ENCODE peak calls at places on chromosomes 11 and 22, in five cellular contexts. P, U, B, D and T are unnamed samples.

GRCh38 chr11:101848262-101848661 is 66.5 kb upstream of the CEP126 start:
- DNase-seq in P (peak), U (no peak), B (no peak), D (no peak), T (no peak)

GRCh38 chr11:9210922-9211320 is 54.2 kb downstream of the DENND5A start:
- DNase-seq in P (no peak), U (no peak), B (no peak), D (no peak), T (no peak)

GRCh38 chr11:61134801-61135257 is 26.4 kb downstream of the VPS37C start:
- DNase-seq in P (no peak), U (no peak), B (no peak), D (peak), T (no peak)

GRCh38 chr11:75198278-75198948 is 42.2 kb upstream of the TPBGL start:
- DNase-seq in P (no peak), U (no peak), B (no peak), D (no peak), T (no peak)

GRCh38 chr11:110126936-110127335 is 33.7 kb downstream of the ZC3H12C start:
- DNase-seq in P (no peak), U (no peak), B (no peak), D (no peak), T (no peak)

GRCh38 chr11:92149996-92150395 is 74.6 kb upstream of the FAT3 start:
- DNase-seq in P (peak), U (no peak), B (no peak), D (no peak), T (no peak)

GRCh38 chr11:719214-720016 is 13.4 kb downstream of the EPS8L2 start:
- DNase-seq in P (no peak), U (no peak), B (no peak), D (no peak), T (no peak)

GRCh38 chr11:90134420-90135003 is at the start of gene NAALAD2:
- DNase-seq in P (peak), U (peak), B (no peak), D (peak), T (peak)

GRCh38 chr11:120013325-120014250 is 124.3 kb downstream of the TRIM29 start:
- DNase-seq in P (peak), U (peak), B (no peak), D (no peak), T (peak)

GRCh38 chr11:132792341-132793140 is 739.8 kb downstream of the OPCML start:
- DNase-seq in P (peak), U (no peak), B (no peak), D (no peak), T (no peak)

GRCh38 chr22:30408388-30409101 is 11.7 kb downstream of the SEC14L2 start:
- DNase-seq in P (no peak), U (no peak), B (no peak), D (no peak), T (no peak)

GRCh38 chr11:124670732-124671131 is 2.8 kb downstream of the SIAE start:
- DNase-seq in P (no peak), U (no peak), B (peak), D (no peak), T (no peak)

GRCh38 chr11:95682552-95682951 is 107.0 kb downstream of the FAM76B start:
- DNase-seq in P (no peak), U (no peak), B (no peak), D (no peak), T (no peak)

GRCh38 chr11:35237860-35238715 is 99.1 kb downstream of the CD44 start:
- DNase-seq in P (peak), U (no peak), B (peak), D (no peak), T (no peak)

GRCh38 chr11:64102005-64102738 is 63.7 kb downstream of the MACROD1 start:
- DNase-seq in P (no peak), U (no peak), B (no peak), D (no peak), T (no peak)

GRCh38 chr11:28137832-28138231 is 29.6 kb downstream of the METTL15 start:
- DNase-seq in P (no peak), U (no peak), B (no peak), D (no peak), T (no peak)

GRCh38 chr22:22709719-22710445 is 65.5 kb downstream of the GGTLC2 start:
- DNase-seq in P (peak), U (peak), B (no peak), D (no peak), T (no peak)

GRCh38 chr11:66823700-66824099 is 19.5 kb upstream of the RCE1 start:
- DNase-seq in P (no peak), U (no peak), B (no peak), D (no peak), T (no peak)

GRCh38 chr22:23302171-23303002 is 122.1 kb downstream of the BCR start:
- DNase-seq in P (no peak), U (no peak), B (no peak), D (peak), T (no peak)

GRCh38 chr11:17371614-17372013 is 16.8 kb downstream of the KCNJ11 start:
- DNase-seq in P (peak), U (no peak), B (no peak), D (no peak), T (no peak)

GRCh38 chr22:35892192-35892591 is 136.4 kb downstream of the RBFOX2 start:
- DNase-seq in P (no peak), U (no peak), B (no peak), D (no peak), T (no peak)

GRCh38 chr22:24751518-24751917 is 23.0 kb downstream of the PIWIL3 start:
- DNase-seq in P (no peak), U (no peak), B (no peak), D (no peak), T (no peak)

GRCh38 chr22:32776397-32776796 is 25.1 kb upstream of the TIMP3 start:
- DNase-seq in P (no peak), U (no peak), B (no peak), D (no peak), T (no peak)

DNA sequence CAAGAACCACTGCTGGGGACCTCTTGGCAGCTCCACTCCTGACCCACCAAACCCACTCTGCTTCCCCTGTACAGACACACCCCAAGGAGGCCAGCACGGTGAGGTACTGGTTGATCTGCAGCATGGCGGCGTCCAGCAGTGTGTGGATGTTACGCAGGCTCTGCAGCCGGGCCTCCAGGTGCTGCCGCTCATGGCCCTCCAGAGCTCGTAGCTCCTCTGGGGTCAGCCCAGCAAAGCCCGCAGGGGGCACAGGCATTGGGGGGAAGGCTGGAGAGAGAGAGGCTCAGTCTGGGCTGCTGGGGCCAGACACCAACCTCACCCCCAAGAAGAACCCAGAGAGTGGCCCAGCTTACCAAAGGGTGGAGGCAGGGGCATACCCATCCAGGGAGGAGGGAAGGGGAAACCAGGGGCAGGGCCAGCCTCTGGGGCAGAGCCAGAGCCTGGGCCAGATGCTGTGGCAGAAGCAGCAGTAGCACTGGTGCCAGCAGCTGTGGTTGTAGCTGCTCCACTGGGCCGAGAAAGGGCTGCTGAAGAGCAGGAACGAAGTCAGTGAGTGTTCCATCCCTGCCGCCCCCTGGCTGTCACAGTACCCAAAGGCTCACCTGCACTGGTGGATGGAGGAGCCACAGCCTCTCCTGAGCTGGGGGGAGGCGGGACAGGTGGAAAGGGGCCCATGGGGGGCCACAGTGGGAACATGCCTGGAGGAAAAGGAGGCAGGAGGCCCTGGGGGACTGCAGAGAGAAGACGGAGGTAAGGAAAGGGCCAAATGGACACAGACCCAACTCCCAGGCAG is 4.5 kb downstream of the SYVN1 start:
- DNase-seq in P (no peak), U (no peak), B (no peak), D (no peak), T (no peak)
- TF ChIP-seq CTCF in P (no peak), U (no peak), B (no peak), D (no peak), T (no peak)

GRCh38 chr11:45027312-45027711 is 76.6 kb upstream of the TP53I11 start:
- DNase-seq in P (no peak), U (no peak), B (no peak), D (no peak), T (no peak)

GRCh38 chr11:45024846-45025623 is 74.4 kb upstream of the TP53I11 start:
- DNase-seq in P (no peak), U (no peak), B (no peak), D (no peak), T (no peak)

GRCh38 chr11:45026835-45027234 is 76.2 kb upstream of the TP53I11 start:
- DNase-seq in P (no peak), U (no peak), B (peak), D (no peak), T (no peak)

GRCh38 chr11:45024357-45024756 is 73.7 kb upstream of the TP53I11 start:
- DNase-seq in P (no peak), U (no peak), B (no peak), D (no peak), T (no peak)

DNA sequence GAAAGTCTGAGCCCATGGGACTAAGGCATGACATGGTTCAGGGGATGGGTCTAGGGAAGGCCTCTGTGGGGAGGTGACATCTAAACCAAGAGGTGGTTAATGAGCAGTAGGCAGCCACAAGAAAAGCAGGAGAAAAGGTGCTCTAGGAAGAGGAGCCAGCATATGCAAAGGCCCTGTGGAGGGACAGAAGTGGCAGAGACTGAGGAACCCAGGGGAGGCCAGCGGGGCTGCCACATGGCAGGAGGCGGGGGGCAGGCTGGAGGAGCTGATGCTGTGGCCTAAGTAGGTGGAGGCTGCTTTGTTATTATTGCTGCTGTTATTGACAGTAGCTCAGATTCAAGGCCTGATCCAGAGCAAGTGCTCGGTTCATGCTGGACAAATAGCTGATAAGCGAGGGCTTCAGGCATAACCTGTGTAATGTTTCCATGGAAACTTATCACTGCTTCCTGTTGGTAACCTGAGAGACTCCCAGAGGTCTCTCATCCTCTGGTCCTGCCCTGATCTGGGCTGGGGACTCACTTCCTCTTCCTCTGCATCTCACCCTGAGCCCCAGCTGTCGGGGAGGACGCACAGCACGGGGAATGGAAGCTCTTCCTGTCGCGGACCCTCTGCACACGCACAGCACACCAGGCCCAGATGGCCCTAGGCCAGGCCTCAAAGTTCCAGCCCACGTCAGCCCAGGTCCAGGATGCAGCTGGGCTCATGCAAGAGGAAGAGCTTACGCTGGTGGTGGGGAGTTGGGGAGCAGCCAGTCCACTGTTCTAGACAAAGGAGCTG is 75.2 kb upstream of the TP53I11 start:
- DNase-seq in P (no peak), U (peak), B (peak), D (peak), T (peak)
- H3K27ac ChIP-seq in P (no peak), U (no peak), B (no peak), D (peak), T (peak)

GRCh38 chr11:18527512-18527911 is 770 bp upstream of the TSG101 start:
- DNase-seq in P (no peak), U (no peak), B (no peak), D (no peak), T (no peak)
- H3K4me3 ChIP-seq in P (peak), U (peak), B (peak), D (peak), T (peak)

GRCh38 chr11:113540416-113541330 is 65.5 kb upstream of the DRD2 start:
- DNase-seq in P (peak), U (no peak), B (peak), D (no peak), T (no peak)
- TF ChIP-seq CTCF in P (no peak), U (no peak), B (no peak), D (no peak), T (no peak)